ENCODE peak calls at places on chromosomes 12 and 14, in eight cellular contexts. One of them, this sample, is unnamed.

GRCh38 chr14:100304825-100305445 is 1.3 kb downstream of the SLC25A29 start:
- DNase-seq in lower lobe of right lung: peak; percentile 83
- DNase-seq in natural killer cell: no peak
- DNase-seq in left ventricle myocardium inferior: peak; percentile 52
- DNase-seq in neural crest cell: no peak
- DNase-seq in GM13976: no peak
- DNase-seq in ELR: peak; percentile 40
- DNase-seq in osteoblast: peak; percentile 97
- DNase-seq in this sample: no peak

GRCh38 chr14:80212025-80212402 is 710 bp upstream of the DIO2 start:
- DNase-seq in lower lobe of right lung: no peak
- DNase-seq in natural killer cell: no peak
- DNase-seq in left ventricle myocardium inferior: no peak
- DNase-seq in neural crest cell: no peak
- DNase-seq in GM13976: peak; percentile 25
- DNase-seq in ELR: peak; percentile 44
- DNase-seq in osteoblast: no peak
- DNase-seq in this sample: no peak

GRCh38 chr14:69460093-69460701 is 24.3 kb upstream of the PLEKHD1 start:
- DNase-seq in lower lobe of right lung: no peak
- DNase-seq in natural killer cell: no peak
- DNase-seq in left ventricle myocardium inferior: peak; percentile 44
- DNase-seq in neural crest cell: peak; percentile 45
- DNase-seq in GM13976: peak; percentile 70
- DNase-seq in ELR: peak; percentile 94
- DNase-seq in osteoblast: peak; percentile 88
- DNase-seq in this sample: no peak

GRCh38 chr14:103755060-103755459 is 39.5 kb downstream of the ZFYVE21 start:
- DNase-seq in lower lobe of right lung: no peak
- DNase-seq in natural killer cell: no peak
- DNase-seq in left ventricle myocardium inferior: no peak
- DNase-seq in neural crest cell: no peak
- DNase-seq in GM13976: no peak
- DNase-seq in ELR: no peak
- DNase-seq in osteoblast: no peak
- DNase-seq in this sample: no peak

GRCh38 chr12:60201891-60202290 is 606.1 kb downstream of the SLC16A7 start:
- DNase-seq in lower lobe of right lung: no peak
- DNase-seq in natural killer cell: no peak
- DNase-seq in left ventricle myocardium inferior: no peak
- DNase-seq in neural crest cell: no peak
- DNase-seq in GM13976: no peak
- DNase-seq in ELR: no peak
- DNase-seq in osteoblast: no peak
- DNase-seq in this sample: no peak

GRCh38 chr14:42111355-42111754 is 504.7 kb downstream of the LRFN5 start:
- DNase-seq in lower lobe of right lung: no peak
- DNase-seq in natural killer cell: no peak
- DNase-seq in left ventricle myocardium inferior: no peak
- DNase-seq in neural crest cell: no peak
- DNase-seq in GM13976: no peak
- DNase-seq in ELR: no peak
- DNase-seq in osteoblast: no peak
- DNase-seq in this sample: peak; percentile 42

GRCh38 chr12:49264466-49264872 is 413 bp upstream of the TUBA1C start:
- DNase-seq in lower lobe of right lung: no peak
- DNase-seq in natural killer cell: peak; percentile 28
- DNase-seq in left ventricle myocardium inferior: no peak
- DNase-seq in neural crest cell: no peak
- DNase-seq in GM13976: peak; percentile 78
- DNase-seq in ELR: peak; percentile 70
- DNase-seq in osteoblast: peak; percentile 88
- DNase-seq in this sample: peak; percentile 91

GRCh38 chr12:27979145-27979544 is 6.6 kb upstream of the PTHLH start:
- DNase-seq in lower lobe of right lung: no peak
- DNase-seq in natural killer cell: no peak
- DNase-seq in left ventricle myocardium inferior: no peak
- DNase-seq in neural crest cell: no peak
- DNase-seq in GM13976: no peak
- DNase-seq in ELR: no peak
- DNase-seq in osteoblast: no peak
- DNase-seq in this sample: no peak

GRCh38 chr12:32070370-32070769 is 36.3 kb upstream of the BICD1 start:
- DNase-seq in lower lobe of right lung: no peak
- DNase-seq in natural killer cell: no peak
- DNase-seq in left ventricle myocardium inferior: no peak
- DNase-seq in neural crest cell: no peak
- DNase-seq in GM13976: no peak
- DNase-seq in ELR: no peak
- DNase-seq in osteoblast: no peak
- DNase-seq in this sample: no peak

GRCh38 chr14:31902002-31902401 is 175.1 kb upstream of the ARHGAP5 start:
- DNase-seq in lower lobe of right lung: no peak
- DNase-seq in natural killer cell: no peak
- DNase-seq in left ventricle myocardium inferior: no peak
- DNase-seq in neural crest cell: no peak
- DNase-seq in GM13976: no peak
- DNase-seq in ELR: no peak
- DNase-seq in osteoblast: no peak
- DNase-seq in this sample: no peak

GRCh38 chr12:48925218-48925871 is at the start of gene FKBP11:
- DNase-seq in lower lobe of right lung: peak; percentile 74
- DNase-seq in natural killer cell: peak; percentile 75
- DNase-seq in left ventricle myocardium inferior: peak; percentile 53
- DNase-seq in neural crest cell: peak; percentile 12
- DNase-seq in GM13976: peak; percentile 83
- DNase-seq in ELR: peak; percentile 84
- DNase-seq in osteoblast: peak; percentile 94
- DNase-seq in this sample: peak; percentile 92